ENCODE peak calls at places on chromosomes 1 and 21, in eight cellular contexts. K is CD4-positive, alpha-beta T cell; G is HT1080; Q is CD8-positive, alpha-beta memory T cell; H is AG04450; X is NCI-H748 treated with DMSO at 0.1 percent for 48 hours; A is iris pigment epithelial cell; V is hypothalamus. L is an unnamed sample.
A peak's percentile ranks its signal among the peaks of the same experiment; 100 is the strongest.

GRCh38 chr1:44785027-44785376 is 3.0 kb downstream of the BEST4 start:
- DNase-seq in Q (no peak), G (no peak), K (no peak), V (no peak), X (no peak), H (no peak), A (no peak), L (no peak)

GRCh38 chr1:228018961-228019721 is 12.3 kb downstream of the WNT3A start:
- DNase-seq in K (no peak), A (no peak), G (no peak), Q (no peak), V (no peak), H (no peak), X (no peak), L (no peak)

GRCh38 chr21:42195378-42196031 is 23.4 kb upstream of the ABCG1 start:
- DNase-seq in Q (no peak), A (peak; percentile 73), X (no peak), H (peak; percentile 10), V (no peak), K (no peak), G (no peak), L (no peak)

GRCh38 chr1:47196622-47197021 is 6.8 kb upstream of the PDZK1IP1 start:
- DNase-seq in V (no peak), H (no peak), G (no peak), A (no peak), Q (no peak), X (no peak), K (no peak), L (no peak)

GRCh38 chr1:93029317-93029716 is 49.8 kb upstream of the MTF2 start:
- DNase-seq in A (no peak), X (no peak), Q (no peak), G (no peak), H (no peak), K (peak; percentile 35), V (no peak), L (no peak)

GRCh38 chr1:226223786-226224244 is 351 bp downstream of the MIXL1 start:
- DNase-seq in H (no peak), A (peak; percentile 20), X (no peak), K (no peak), G (no peak), Q (no peak), V (no peak), L (no peak)

GRCh38 chr1:36115200-36115669 is 9.8 kb downstream of the COL8A2 start:
- DNase-seq in V (no peak), X (no peak), Q (no peak), K (no peak), A (peak; percentile 72), H (no peak), G (peak; percentile 75), L (no peak)

GRCh38 chr1:214551436-214552173 is at the start of gene PTPN14:
- DNase-seq in A (peak; percentile 96), X (no peak), H (peak; percentile 87), V (peak; percentile 24), K (no peak), Q (no peak), G (peak; percentile 91), L (peak; percentile 82)

GRCh38 chr1:85295006-85295431 is 18.6 kb upstream of the BCL10 start:
- DNase-seq in V (no peak), K (no peak), G (peak; percentile 91), A (peak; percentile 32), X (no peak), H (no peak), Q (no peak), L (peak; percentile 46)

GRCh38 chr1:58781541-58782307 is 2.1 kb downstream of the JUN start:
- DNase-seq in K (peak; percentile 46), Q (peak; percentile 42), G (peak; percentile 77), V (peak; percentile 14), X (peak; percentile 71), H (no peak), A (peak; percentile 75), L (peak; percentile 63)

GRCh38 chr1:164571333-164571732 is 12.3 kb downstream of the PBX1 start:
- DNase-seq in V (no peak), X (no peak), H (no peak), Q (no peak), G (no peak), K (no peak), A (no peak), L (no peak)

GRCh38 chr1:40625476-40626382 is 39.8 kb downstream of the RIMS3 start:
- DNase-seq in H (no peak), X (no peak), K (no peak), A (peak; percentile 36), V (no peak), G (peak; percentile 27), Q (no peak), L (peak; percentile 41)

GRCh38 chr1:233993651-233994050 is 89.2 kb downstream of the SLC35F3 start:
- DNase-seq in K (no peak), X (peak; percentile 78), Q (no peak), G (peak; percentile 92), H (no peak), V (no peak), A (peak; percentile 6), L (peak; percentile 23)

GRCh38 chr1:246768403-246769020 is 44.3 kb downstream of the SCCPDH start:
- DNase-seq in V (no peak), Q (no peak), K (no peak), A (no peak), H (no peak), X (no peak), G (no peak), L (no peak)

GRCh38 chr1:212503714-212504113 is 71.0 kb downstream of the NENF start:
- DNase-seq in V (no peak), K (no peak), H (no peak), X (no peak), G (no peak), A (no peak), Q (no peak), L (no peak)

GRCh38 chr1:2115922-2116341 is 65.7 kb downstream of the PRKCZ start:
- DNase-seq in V (no peak), G (no peak), Q (no peak), K (no peak), A (peak; percentile 37), H (no peak), X (no peak), L (no peak)

GRCh38 chr1:204830671-204831585 is 39.7 kb upstream of the NFASC start:
- DNase-seq in G (no peak), Q (no peak), H (no peak), K (no peak), V (no peak), A (no peak), X (no peak), L (no peak)

L was measured in NCI-H226.